ENCODE peak calls at places on chromosomes 3 and 15, in five cellular contexts. L is memory B cell, J is NCI-H460, V is cardiac muscle cell, A is AG20443. H is an unnamed sample.

GRCh38 chr3:76365284-76365683 is 579.9 kb upstream of the ZNF717 start:
- DNase-seq in L (no peak), J (no peak), V (no peak), A (peak; percentile 9), H (no peak)

GRCh38 chr15:76200641-76201105 is 110.6 kb downstream of the ETFA start:
- DNase-seq in L (no peak), J (no peak), V (no peak), A (no peak), H (no peak)

GRCh38 chr3:22947741-22948140 is 255.4 kb upstream of the UBE2E2 start:
- DNase-seq in L (no peak), J (no peak), V (no peak), A (no peak), H (no peak)

GRCh38 chr15:77009646-77010311 is 14.9 kb downstream of the PSTPIP1 start:
- DNase-seq in L (no peak), J (no peak), V (no peak), A (peak; percentile 83), H (no peak)

GRCh38 chr3:33115024-33115768 is 1.4 kb downstream of the CRTAP start:
- DNase-seq in L (peak; percentile 17), J (peak; percentile 33), V (peak; percentile 88), A (peak; percentile 84), H (peak; percentile 71)

GRCh38 chr15:39403674-39404117 is 177.2 kb upstream of the THBS1 start:
- DNase-seq in L (no peak), J (no peak), V (peak; percentile 73), A (no peak), H (no peak)

GRCh38 chr3:46233194-46233593 is 9.1 kb upstream of the CCR3 start:
- DNase-seq in L (no peak), J (no peak), V (no peak), A (no peak), H (no peak)

GRCh38 chr3:187736418-187736871 is 8.8 kb downstream of the BCL6 start:
- DNase-seq in L (no peak), J (peak; percentile 82), V (peak; percentile 75), A (no peak), H (peak; percentile 62)

GRCh38 chr3:192884831-192885356 is 32.8 kb downstream of the MB21D2 start:
- DNase-seq in L (no peak), J (no peak), V (peak; percentile 40), A (no peak), H (no peak)

GRCh38 chr3:129536806-129537205 is 6.2 kb upstream of the H1-8 start:
- DNase-seq in L (no peak), J (no peak), V (no peak), A (no peak), H (no peak)

H was measured in A549.